ENCODE peak calls at places on chromosomes 5 and 9, in nine cellular contexts. B, G, Y, E, F, S, T, X and N are unnamed samples.

GRCh38 chr9:110160163-110160562 is 47.8 kb downstream of the C9orf152 start:
- DNase-seq in F (no peak), T (peak), S (no peak), B (peak), E (no peak), Y (no peak), G (no peak), X (peak), N (no peak)

GRCh38 chr9:125261501-125262216 is at the start of gene GAPVD1:
- DNase-seq in S (peak), F (peak), T (peak), X (peak), Y (peak), E (peak), B (peak), G (peak), N (peak)

GRCh38 chr9:132768932-132769894 is 98.9 kb downstream of the GTF3C4 start:
- DNase-seq in T (peak), B (peak), S (peak), Y (no peak), E (peak), G (peak), X (peak), F (peak), N (peak)

GRCh38 chr9:125536184-125537152 is 170.5 kb downstream of the MAPKAP1 start:
- DNase-seq in E (no peak), S (no peak), X (no peak), G (no peak), T (no peak), F (no peak), Y (no peak), B (peak), N (peak)

GRCh38 chr5:140632366-140633080 is 452 bp downstream of the CD14 start:
- DNase-seq in B (peak), E (no peak), G (no peak), S (no peak), F (peak), X (peak), Y (peak), T (peak), N (peak)

GRCh38 chr9:128162215-128163026 is 2.4 kb downstream of the BBLN start:
- DNase-seq in Y (no peak), S (no peak), B (no peak), E (no peak), X (peak), T (no peak), G (no peak), F (peak), N (peak)

GRCh38 chr9:98859941-98860340 is 52.5 kb downstream of the GALNT12 start:
- DNase-seq in G (no peak), X (no peak), E (no peak), Y (no peak), B (no peak), F (no peak), S (no peak), T (no peak), N (no peak)

GRCh38 chr5:138898742-138899141 is 23.6 kb upstream of the LRRTM2 start:
- DNase-seq in Y (no peak), G (no peak), S (no peak), E (no peak), T (no peak), B (no peak), F (no peak), X (no peak), N (no peak)

GRCh38 chr9:121082075-121082474 is 7.3 kb downstream of the CNTRL start:
- DNase-seq in S (no peak), F (no peak), E (no peak), X (no peak), G (no peak), Y (no peak), T (no peak), B (no peak), N (no peak)

GRCh38 chr5:73447234-73448071 is 1.1 kb downstream of the FOXD1 start:
- DNase-seq in T (peak), Y (peak), F (peak), B (peak), S (no peak), G (peak), X (peak), E (no peak), N (peak)

GRCh38 chr9:19160085-19160484 is 32.8 kb upstream of the PLIN2 start:
- DNase-seq in X (no peak), Y (no peak), S (no peak), E (no peak), T (no peak), F (no peak), G (no peak), B (no peak), N (no peak)

GRCh38 chr5:168607946-168608345 is 28.8 kb upstream of the PANK3 start:
- DNase-seq in T (no peak), E (no peak), X (no peak), F (no peak), G (no peak), S (no peak), Y (no peak), B (no peak), N (no peak)

GRCh38 chr5:133696782-133697507 is 84.6 kb upstream of the FSTL4 start:
- DNase-seq in T (no peak), B (no peak), G (no peak), X (no peak), F (no peak), E (no peak), Y (no peak), S (no peak), N (no peak)

GRCh38 chr5:129670944-129671343 is 77.0 kb upstream of the MINAR2 start:
- DNase-seq in E (no peak), F (peak), G (no peak), Y (no peak), S (no peak), B (peak), X (peak), T (peak), N (peak)

GRCh38 chr5:65823820-65824445 is 101.9 kb downstream of the NLN start:
- DNase-seq in B (no peak), F (no peak), X (no peak), T (no peak), G (no peak), Y (no peak), E (no peak), S (no peak), N (no peak)

GRCh38 chr9:105127863-105128220 is 116.6 kb upstream of the SLC44A1 start:
- DNase-seq in T (peak), X (peak), S (no peak), Y (no peak), G (no peak), E (no peak), F (no peak), B (peak), N (peak)

GRCh38 chr9:76045217-76045616 is 154.7 kb downstream of the PCSK5 start:
- DNase-seq in B (no peak), S (no peak), F (no peak), X (peak), Y (no peak), E (no peak), G (no peak), T (no peak), N (no peak)

GRCh38 chr5:173197375-173197891 is 37.6 kb downstream of the NKX2-5 start:
- DNase-seq in Y (no peak), F (no peak), T (no peak), E (no peak), X (no peak), G (no peak), B (no peak), S (no peak), N (no peak)

GRCh38 chr9:94918038-94918753 is 191.7 kb downstream of the AOPEP start:
- DNase-seq in E (no peak), G (no peak), X (no peak), F (no peak), Y (no peak), S (no peak), T (no peak), B (no peak), N (no peak)